ENCODE peak calls at places on chromosomes 11 and 22, in nine cellular contexts. H is T-helper 9 cell, L is T-cell, Y is neural crest cell, G is choroid plexus epithelial cell, A is cardiac muscle cell, D is GM12891, C is C1 segment of cervical spinal cord, K is IMR-90. V is an unnamed sample.

GRCh38 chr11:131893103-131893502 is 522.7 kb downstream of the NTM start:
- DNase-seq in H (no peak), L (no peak), Y (no peak), G (no peak), A (no peak), D (peak), C (no peak), K (no peak), V (peak)

GRCh38 chr11:119262668-119263351 is 54.1 kb downstream of the MCAM start:
- DNase-seq in H (no peak), L (no peak), Y (no peak), G (peak), A (peak), D (no peak), C (no peak), K (peak), V (peak)

GRCh38 chr22:43994006-43994405 is 30.1 kb upstream of the PARVB start:
- DNase-seq in H (no peak), L (no peak), Y (no peak), G (no peak), A (no peak), D (no peak), C (no peak), K (no peak), V (no peak)

GRCh38 chr11:2571598-2572281 is 126.9 kb downstream of the KCNQ1 start:
- DNase-seq in H (no peak), L (no peak), Y (no peak), G (no peak), A (no peak), D (no peak), C (no peak), K (no peak), V (no peak)

GRCh38 chr11:35549787-35550186 is 24.4 kb upstream of the PAMR1 start:
- DNase-seq in H (no peak), L (no peak), Y (no peak), G (peak), A (peak), D (no peak), C (no peak), K (peak), V (no peak)

GRCh38 chr11:117498791-117499190 is 171.1 kb downstream of the CEP164 start:
- DNase-seq in H (no peak), L (no peak), Y (no peak), G (no peak), A (no peak), D (no peak), C (no peak), K (no peak), V (no peak)

GRCh38 chr11:57336111-57336666 is 497 bp upstream of the SSRP1 start:
- DNase-seq in H (peak), L (no peak), Y (no peak), G (no peak), A (no peak), D (no peak), C (no peak), K (no peak), V (no peak)

GRCh38 chr11:28636566-28636965 is 528.4 kb downstream of the METTL15 start:
- DNase-seq in H (no peak), L (no peak), Y (no peak), G (no peak), A (no peak), D (no peak), C (no peak), K (peak), V (no peak)